ENCODE peak calls at places on chromosomes 13 and 19, in nine cellular contexts. Y is midbrain; A is heart right ventricle; D is activated CD8-positive, alpha-beta memory T cell treated with anti-CD3 and anti-CD28 coated beads for 1 hour; G is activated gamma-delta T cell treated with anti-CD3 and anti-CD28 coated beads, Interleukin-2, amount 50 U/mL, for 16 hours; O is stimulated activated CD8-positive, alpha-beta memory T cell treated with anti-CD3 and anti-CD28 coated beads, Interleukin-4, amount 100 ng/mL, for 1 hour; Q is effector memory CD4-positive, alpha-beta T cell; S is ELF-1; F is colonic mucosa. J is an unnamed sample.

GRCh38 chr19:16288544-16288943 is 36.1 kb upstream of the KLF2 start:
- DNase-seq in Y (no peak), A (peak; percentile 54), D (no peak), G (no peak), O (no peak), Q (no peak), S (no peak), F (no peak), J (no peak)

GRCh38 chr13:73879346-73880020 is 254.7 kb downstream of the KLF12 start:
- DNase-seq in Y (no peak), A (no peak), D (no peak), G (no peak), O (no peak), Q (no peak), S (peak; percentile 19), F (no peak), J (no peak)

GRCh38 chr19:38918526-38918925 is 6.5 kb upstream of the CCER2 start:
- DNase-seq in Y (no peak), A (no peak), D (no peak), G (no peak), O (no peak), Q (no peak), S (no peak), F (no peak), J (no peak)

GRCh38 chr19:41866284-41866683 is 6.2 kb downstream of the RPS19 start:
- DNase-seq in Y (no peak), A (no peak), D (no peak), G (no peak), O (no peak), Q (no peak), S (peak; percentile 49), F (no peak), J (no peak)

GRCh38 chr19:12090807-12091206 is 26.3 kb downstream of the ZNF844 start:
- DNase-seq in Y (peak; percentile 48), A (peak; percentile 70), D (no peak), G (peak; percentile 38), O (peak; percentile 28), Q (peak; percentile 6), S (peak; percentile 67), F (peak; percentile 73), J (peak; percentile 75)

GRCh38 chr13:77981191-77981925 is 62.7 kb upstream of the EDNRB start:
- DNase-seq in Y (no peak), A (no peak), D (no peak), G (no peak), O (no peak), Q (no peak), S (no peak), F (no peak), J (no peak)

GRCh38 chr19:23527797-23528196 is 132.5 kb upstream of the ZNF91 start:
- DNase-seq in Y (no peak), A (no peak), D (no peak), G (no peak), O (no peak), Q (no peak), S (no peak), F (no peak), J (no peak)

GRCh38 chr19:53103141-53103902 is at the start of gene ZNF160:
- DNase-seq in Y (peak; percentile 98), A (peak; percentile 100), D (peak; percentile 94), G (peak; percentile 100), O (peak; percentile 99), Q (peak; percentile 97), S (peak; percentile 97), F (peak; percentile 99), J (peak; percentile 99)

GRCh38 chr19:12847159-12848139 is 9.1 kb downstream of the MAST1 start:
- DNase-seq in Y (peak; percentile 79), A (peak; percentile 68), D (peak; percentile 53), G (peak; percentile 76), O (peak; percentile 66), Q (peak; percentile 59), S (peak; percentile 96), F (peak; percentile 86), J (peak; percentile 98)

GRCh38 chr13:95156208-95156607 is 145.0 kb downstream of the ABCC4 start:
- DNase-seq in Y (no peak), A (no peak), D (no peak), G (no peak), O (no peak), Q (no peak), S (no peak), F (no peak), J (no peak)

J was measured in WTC11.